ENCODE peak calls at places on chromosome 4, in four cellular contexts. One of them, this sample, is unnamed.

GRCh38 chr4:26916195-26916594 is 55.6 kb downstream of the STIM2 start:
- DNase-seq in suprapubic skin: no peak
- DNase-seq in pancreas: no peak
- DNase-seq in uterus: no peak
- DNase-seq in this sample: no peak

GRCh38 chr4:9762823-9763475 is 18.5 kb upstream of the DRD5 start:
- DNase-seq in suprapubic skin: no peak
- DNase-seq in pancreas: peak
- DNase-seq in uterus: peak
- DNase-seq in this sample: peak

GRCh38 chr4:188117631-188118030 is 8.2 kb upstream of the TRIML2 start:
- DNase-seq in suprapubic skin: no peak
- DNase-seq in pancreas: no peak
- DNase-seq in uterus: no peak
- DNase-seq in this sample: no peak

GRCh38 chr4:147833741-147834140 is 101.9 kb downstream of the ARHGAP10 start:
- DNase-seq in suprapubic skin: no peak
- DNase-seq in pancreas: no peak
- DNase-seq in uterus: no peak
- DNase-seq in this sample: no peak

GRCh38 chr4:179344861-179345260 is 1902.6 kb upstream of the AGA start:
- DNase-seq in suprapubic skin: no peak
- DNase-seq in pancreas: no peak
- DNase-seq in uterus: no peak
- DNase-seq in this sample: no peak

GRCh38 chr4:96150501-96150900 is 310.6 kb downstream of the PDHA2 start:
- DNase-seq in suprapubic skin: no peak
- DNase-seq in pancreas: no peak
- DNase-seq in uterus: no peak
- DNase-seq in this sample: no peak

GRCh38 chr4:118335316-118335715 is 17.5 kb downstream of the PRSS12 start:
- DNase-seq in suprapubic skin: no peak
- DNase-seq in pancreas: peak
- DNase-seq in uterus: no peak
- DNase-seq in this sample: no peak

GRCh38 chr4:13484749-13485345 is 707 bp upstream of the RAB28 start:
- DNase-seq in suprapubic skin: no peak
- DNase-seq in pancreas: no peak
- DNase-seq in uterus: no peak
- DNase-seq in this sample: no peak

GRCh38 chr4:20028694-20029093 is 223.0 kb upstream of the SLIT2 start:
- DNase-seq in suprapubic skin: no peak
- DNase-seq in pancreas: no peak
- DNase-seq in uterus: no peak
- DNase-seq in this sample: no peak

GRCh38 chr4:147739239-147739823 is 7.4 kb downstream of the ARHGAP10 start:
- DNase-seq in suprapubic skin: no peak
- DNase-seq in pancreas: no peak
- DNase-seq in uterus: no peak
- DNase-seq in this sample: no peak

GRCh38 chr4:118751634-118752293 is 66.6 kb downstream of the METTL14 start:
- DNase-seq in suprapubic skin: no peak
- DNase-seq in pancreas: no peak
- DNase-seq in uterus: no peak
- DNase-seq in this sample: no peak

GRCh38 chr4:82562553-82562854 is 716 bp upstream of the TMEM150C start:
- DNase-seq in suprapubic skin: no peak
- DNase-seq in pancreas: no peak
- DNase-seq in uterus: no peak
- DNase-seq in this sample: no peak
- H3K4me3 ChIP-seq in suprapubic skin: peak
- H3K4me3 ChIP-seq in pancreas: no peak
- H3K4me3 ChIP-seq in uterus: no peak
- H3K4me3 ChIP-seq in this sample: no peak

GRCh38 chr4:87030606-87031441 is 96.0 kb downstream of the AFF1 start:
- DNase-seq in suprapubic skin: no peak
- DNase-seq in pancreas: no peak
- DNase-seq in uterus: peak
- DNase-seq in this sample: no peak
- H3K4me3 ChIP-seq in suprapubic skin: no peak
- H3K4me3 ChIP-seq in pancreas: no peak
- H3K4me3 ChIP-seq in uterus: no peak
- H3K4me3 ChIP-seq in this sample: no peak

GRCh38 chr4:74932832-74933561 is at the start of gene PARM1:
- DNase-seq in suprapubic skin: peak
- DNase-seq in pancreas: peak
- DNase-seq in uterus: peak
- DNase-seq in this sample: peak

GRCh38 chr4:74932010-74932409 is 906 bp upstream of the PARM1 start:
- DNase-seq in suprapubic skin: no peak
- DNase-seq in pancreas: no peak
- DNase-seq in uterus: no peak
- DNase-seq in this sample: no peak

GRCh38 chr4:74934016-74934821 is 1.3 kb downstream of the PARM1 start:
- DNase-seq in suprapubic skin: no peak
- DNase-seq in pancreas: peak
- DNase-seq in uterus: peak
- DNase-seq in this sample: peak

GRCh38 chr4:74933562-74934015 is 673 bp downstream of the PARM1 start:
- DNase-seq in suprapubic skin: no peak
- DNase-seq in pancreas: peak
- DNase-seq in uterus: peak
- DNase-seq in this sample: peak

DNA sequence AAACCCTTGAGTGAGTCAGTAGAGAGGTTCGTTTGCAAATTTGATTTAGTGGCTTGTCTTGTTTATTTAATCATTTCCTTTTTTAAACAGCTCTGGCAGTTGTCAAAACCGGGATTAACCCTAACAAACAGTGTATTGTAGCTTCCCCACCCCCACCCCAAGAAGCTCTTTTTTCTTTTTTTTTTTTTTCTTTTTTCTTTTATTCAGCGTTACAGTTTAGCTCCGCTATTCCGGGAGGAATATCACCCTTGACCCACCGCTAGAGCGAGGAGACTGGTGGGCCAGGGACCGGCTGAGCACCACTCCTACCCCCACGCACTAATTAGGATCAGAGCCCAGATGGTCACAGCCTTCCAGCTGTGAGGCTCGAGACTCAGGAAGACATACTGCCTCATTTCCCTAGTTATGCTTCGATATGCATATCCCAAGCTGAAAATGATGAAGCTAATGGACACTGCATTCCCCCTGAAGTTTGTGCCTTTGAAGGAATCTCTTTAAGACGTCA is 2.0 kb downstream of the PARM1 start:
- DNase-seq in suprapubic skin: no peak
- DNase-seq in pancreas: no peak
- DNase-seq in uterus: peak
- DNase-seq in this sample: no peak
- H3K4me3 ChIP-seq in suprapubic skin: peak
- H3K4me3 ChIP-seq in pancreas: peak
- H3K4me3 ChIP-seq in uterus: peak
- H3K4me3 ChIP-seq in this sample: peak

GRCh38 chr4:185219551-185220344 is 10.3 kb downstream of the SNX25 start:
- DNase-seq in suprapubic skin: no peak
- DNase-seq in pancreas: peak
- DNase-seq in uterus: peak
- DNase-seq in this sample: peak
- H3K4me3 ChIP-seq in suprapubic skin: no peak
- H3K4me3 ChIP-seq in pancreas: no peak
- H3K4me3 ChIP-seq in uterus: no peak
- H3K4me3 ChIP-seq in this sample: no peak

DNA sequence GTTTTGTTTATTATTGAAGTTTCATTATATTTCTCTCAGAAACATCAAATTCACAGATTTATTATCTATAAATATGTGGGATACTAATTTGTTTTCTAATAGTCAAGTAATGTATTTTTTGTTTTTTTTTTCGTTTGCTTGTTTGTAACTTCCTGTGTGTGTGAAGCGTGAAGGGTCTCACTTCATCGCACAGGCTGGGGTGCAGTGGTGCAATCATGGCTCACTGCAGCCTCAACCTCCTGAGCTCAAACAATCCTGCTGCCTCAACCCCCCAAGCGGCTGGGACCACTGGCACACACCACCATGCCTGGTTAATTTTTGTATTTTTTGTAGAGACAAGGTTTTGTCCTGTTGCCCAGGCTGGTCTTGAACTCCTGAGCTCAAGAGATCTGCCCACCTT is 55.1 kb downstream of the SH3RF1 start:
- DNase-seq in suprapubic skin: no peak
- DNase-seq in pancreas: no peak
- DNase-seq in uterus: no peak
- DNase-seq in this sample: no peak
- H3K4me3 ChIP-seq in suprapubic skin: no peak
- H3K4me3 ChIP-seq in pancreas: no peak
- H3K4me3 ChIP-seq in uterus: no peak
- H3K4me3 ChIP-seq in this sample: no peak

GRCh38 chr4:57065730-57066482 is 44.3 kb downstream of the IGFBP7 start:
- DNase-seq in suprapubic skin: no peak
- DNase-seq in pancreas: no peak
- DNase-seq in uterus: no peak
- DNase-seq in this sample: no peak
- H3K4me3 ChIP-seq in suprapubic skin: no peak
- H3K4me3 ChIP-seq in pancreas: no peak
- H3K4me3 ChIP-seq in uterus: no peak
- H3K4me3 ChIP-seq in this sample: no peak

GRCh38 chr4:153468587-153468986 is 2.4 kb downstream of the TMEM131L start:
- DNase-seq in suprapubic skin: no peak
- DNase-seq in pancreas: no peak
- DNase-seq in uterus: no peak
- DNase-seq in this sample: no peak
- H3K4me3 ChIP-seq in suprapubic skin: peak
- H3K4me3 ChIP-seq in pancreas: peak
- H3K4me3 ChIP-seq in uterus: no peak
- H3K4me3 ChIP-seq in this sample: no peak

GRCh38 chr4:80201326-80202151 is 4.2 kb downstream of the PRDM8 start:
- DNase-seq in suprapubic skin: peak
- DNase-seq in pancreas: no peak
- DNase-seq in uterus: peak
- DNase-seq in this sample: no peak

GRCh38 chr4:80197132-80197573 is at the start of gene PRDM8:
- DNase-seq in suprapubic skin: no peak
- DNase-seq in pancreas: no peak
- DNase-seq in uterus: no peak
- DNase-seq in this sample: peak

GRCh38 chr4:80199947-80200346 is 2.6 kb downstream of the PRDM8 start:
- DNase-seq in suprapubic skin: no peak
- DNase-seq in pancreas: no peak
- DNase-seq in uterus: no peak
- DNase-seq in this sample: no peak

GRCh38 chr4:80197601-80198444 is 520 bp downstream of the PRDM8 start:
- DNase-seq in suprapubic skin: no peak
- DNase-seq in pancreas: no peak
- DNase-seq in uterus: no peak
- DNase-seq in this sample: no peak

GRCh38 chr4:80199004-80199579 is 1.8 kb downstream of the PRDM8 start:
- DNase-seq in suprapubic skin: no peak
- DNase-seq in pancreas: no peak
- DNase-seq in uterus: no peak
- DNase-seq in this sample: no peak
- H3K4me3 ChIP-seq in suprapubic skin: no peak
- H3K4me3 ChIP-seq in pancreas: no peak
- H3K4me3 ChIP-seq in uterus: no peak
- H3K4me3 ChIP-seq in this sample: peak